ENCODE peak calls at places on chromosomes 5 and 9, in four cellular contexts. H, T, G and Q are unnamed samples. For H3K27me3, the result is how much of the 10 kb centered on the place peaks cover.

GRCh38 chr9:135343136-135343535 is 136.4 kb upstream of the PPP1R26 start:
- DNase-seq in H (no peak), T (no peak), G (no peak), Q (no peak)

GRCh38 chr9:129626079-129626943 is at the start of gene NTMT1:
- DNase-seq in H (peak), T (peak), G (peak), Q (peak)

GRCh38 chr5:76790632-76791290 is 28.1 kb upstream of the F2RL1 start:
- DNase-seq in H (peak), T (peak), G (peak), Q (peak)

GRCh38 chr9:121815556-121816448 is 164.4 kb downstream of the DAB2IP start:
- DNase-seq in H (no peak), T (no peak), G (no peak), Q (no peak)

GRCh38 chr5:130715541-130715940 is 449.5 kb downstream of the HINT1 start:
- DNase-seq in H (no peak), T (no peak), G (no peak), Q (no peak)

GRCh38 chr5:123245689-123246088 is 156.6 kb downstream of the PRDM6 start:
- DNase-seq in H (no peak), T (no peak), G (no peak), Q (no peak)

GRCh38 chr5:142420521-142420920 is 95.7 kb upstream of the SPRY4 start:
- DNase-seq in H (no peak), T (no peak), G (no peak), Q (peak)

GRCh38 chr5:116521173-116521872 is 53.3 kb downstream of the SEMA6A start:
- DNase-seq in H (no peak), T (no peak), G (no peak), Q (peak)

GRCh38 chr5:88081877-88082276 is 186.8 kb downstream of the TMEM161B start:
- DNase-seq in H (no peak), T (no peak), G (no peak), Q (no peak)

GRCh38 chr5:97906135-97906534 is 723.1 kb upstream of the RIOK2 start:
- DNase-seq in H (no peak), T (no peak), G (no peak), Q (no peak)

GRCh38 chr5:88407341-88407740 is 138.7 kb upstream of the TMEM161B start:
- DNase-seq in H (no peak), T (no peak), G (no peak), Q (no peak)

GRCh38 chr9:122948313-122948712 is 7.5 kb downstream of the RABGAP1 start:
- DNase-seq in H (no peak), T (no peak), G (no peak), Q (no peak)

GRCh38 chr5:68436686-68437520 is 221.3 kb downstream of the PIK3R1 start:
- DNase-seq in H (no peak), T (no peak), G (peak), Q (peak)

GRCh38 chr9:3205421-3206095 is 320.2 kb downstream of the RFX3 start:
- DNase-seq in H (no peak), T (no peak), G (no peak), Q (no peak)

GRCh38 chr9:75907329-75907728 is 16.9 kb downstream of the PCSK5 start:
- DNase-seq in H (no peak), T (peak), G (no peak), Q (no peak)

GRCh38 chr5:137313526-137314175 is 185.5 kb downstream of the SPOCK1 start:
- DNase-seq in H (no peak), T (no peak), G (no peak), Q (no peak)

GRCh38 chr9:128724744-128725211 is 851 bp upstream of the ZDHHC12 start:
- DNase-seq in H (peak), T (peak), G (peak), Q (peak)

GRCh38 chr5:35197351-35197750 is 32.9 kb downstream of the PRLR start:
- DNase-seq in H (no peak), T (no peak), G (no peak), Q (peak)

GRCh38 chr5:35198096-35198495 is 32.2 kb downstream of the PRLR start:
- DNase-seq in H (peak), T (peak), G (peak), Q (peak)

GRCh38 chr5:35198681-35199080 is 31.6 kb downstream of the PRLR start:
- DNase-seq in H (no peak), T (peak), G (no peak), Q (peak)

GRCh38 chr5:35194636-35195471 is 35.4 kb downstream of the PRLR start:
- DNase-seq in H (no peak), T (peak), G (no peak), Q (no peak)

GRCh38 chr5:35195472-35195852 is 34.8 kb downstream of the PRLR start:
- DNase-seq in H (no peak), T (peak), G (no peak), Q (no peak)
- H3K27me3 ChIP-seq in H (under half), T (under half), G (under half), Q (under half)

DNA sequence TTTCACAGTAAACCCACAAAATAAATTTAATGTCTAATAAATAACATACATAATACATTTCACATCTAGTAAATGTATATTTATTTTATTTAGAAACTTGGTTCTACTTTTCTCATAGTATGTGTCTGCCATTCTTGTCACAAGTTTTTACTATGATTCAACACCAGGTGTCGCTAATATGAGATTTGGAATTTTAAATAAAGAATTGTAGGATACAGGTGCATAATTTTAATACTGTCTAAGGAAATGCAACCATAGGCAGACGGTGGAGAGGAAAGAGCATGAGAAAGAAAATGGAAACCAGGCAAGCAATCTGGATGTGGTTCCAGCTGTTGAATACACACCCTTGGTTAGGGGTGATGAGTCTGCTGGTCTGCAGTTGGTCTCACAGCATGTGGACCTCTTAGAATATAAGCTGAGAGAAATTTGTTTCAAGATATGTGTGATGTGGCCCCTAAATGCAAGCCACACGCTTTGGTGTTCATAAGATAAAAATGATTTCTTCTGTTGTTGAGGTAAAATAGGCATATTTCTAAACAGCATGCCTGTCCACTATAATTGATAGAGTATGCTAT is 114.7 kb upstream of the TXNDC8 start:
- DNase-seq in H (no peak), T (no peak), G (no peak), Q (no peak)
- H3K27me3 ChIP-seq in H (under half), T (under half), G (under half), Q (under half)

DNA sequence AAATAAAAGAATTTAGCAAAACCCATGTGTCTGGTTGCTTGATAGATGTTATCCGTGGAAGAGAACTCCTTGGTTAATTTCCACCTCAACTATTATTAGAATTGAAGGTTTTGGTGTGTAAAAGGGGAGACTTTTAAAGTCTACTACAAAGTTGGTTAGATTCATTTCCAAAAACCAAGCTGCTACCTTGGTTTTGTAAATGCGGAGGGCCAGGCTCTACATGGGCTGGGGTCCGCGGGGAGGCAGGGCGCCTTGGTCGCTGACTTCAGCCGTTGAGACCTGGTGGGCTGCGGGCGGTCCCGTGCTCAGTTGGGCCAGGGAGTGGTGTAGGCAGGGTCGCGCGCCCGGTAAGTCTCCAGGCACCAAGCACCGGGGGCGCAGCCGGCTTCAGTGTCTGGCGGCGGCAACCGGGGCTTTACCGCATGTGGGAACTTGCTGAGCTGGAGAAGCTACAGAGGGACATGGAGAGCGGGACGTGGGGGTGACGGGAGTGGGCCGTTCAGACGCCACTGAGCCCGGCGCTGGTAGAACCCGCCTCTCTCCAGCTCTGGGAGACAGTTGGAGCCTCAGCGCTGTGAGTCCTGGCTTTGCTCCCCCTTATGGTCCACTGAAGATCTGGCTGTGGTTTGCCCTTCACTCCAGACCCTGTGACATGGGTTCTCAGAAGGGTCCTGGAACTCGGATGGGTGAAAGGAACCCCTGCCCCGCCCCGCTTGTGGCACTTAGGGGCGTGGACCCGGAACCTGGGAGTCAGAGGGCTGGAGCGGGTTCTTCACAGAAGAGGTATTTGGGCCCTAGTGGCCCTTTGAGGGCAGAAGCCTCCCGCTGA is 11.8 kb downstream of the NR2F1 start:
- DNase-seq in H (no peak), T (no peak), G (peak), Q (no peak)
- H3K27me3 ChIP-seq in H (under half), T (half or more), G (under half), Q (under half)

GRCh38 chr5:135027699-135028615 is 6.1 kb downstream of the PITX1 start:
- DNase-seq in H (no peak), T (no peak), G (peak), Q (no peak)
- H3K27me3 ChIP-seq in H (under half), T (under half), G (half or more), Q (under half)

DNA sequence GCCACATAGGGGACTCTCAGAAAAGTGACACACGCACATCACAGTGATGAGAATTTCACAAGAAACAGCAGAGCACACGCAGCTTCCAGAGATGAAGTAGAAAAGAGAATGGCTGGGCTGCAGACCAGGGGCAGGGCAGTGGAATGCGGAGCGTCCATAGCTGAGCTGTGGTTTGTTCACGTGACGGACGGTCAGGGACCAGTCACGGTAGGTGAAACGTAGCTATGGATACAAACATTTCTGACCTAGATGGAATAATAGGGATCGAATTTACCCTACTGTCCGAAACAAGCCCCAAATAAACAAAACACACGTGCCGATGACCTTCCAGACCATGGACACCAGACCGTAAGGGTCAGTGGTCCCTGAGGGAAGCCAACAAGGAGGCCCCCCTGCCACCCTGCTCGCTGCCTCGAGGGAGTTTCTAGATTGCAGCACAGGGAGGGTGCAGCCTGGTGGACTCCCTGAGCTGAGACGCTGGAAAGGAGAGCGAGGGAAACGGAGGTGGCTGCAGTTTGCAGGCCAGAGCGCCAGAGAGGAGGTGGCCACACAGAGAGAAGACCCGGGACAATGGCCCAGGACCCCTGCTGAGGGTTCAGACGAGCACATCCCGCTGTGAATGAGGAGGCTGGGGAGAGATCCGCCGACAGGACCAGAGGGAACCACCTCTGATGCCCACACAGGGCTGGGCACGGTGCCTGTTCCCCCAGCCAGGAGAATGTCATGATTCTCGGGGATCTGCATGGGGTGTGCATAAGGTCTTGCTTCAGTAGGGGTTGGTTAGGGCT is 49.0 kb downstream of the SLC6A3 start:
- DNase-seq in H (no peak), T (no peak), G (no peak), Q (no peak)
- H3K27me3 ChIP-seq in H (half or more), T (under half), G (under half), Q (under half)

GRCh38 chr5:102627311-102627710 is 127.8 kb upstream of the PAM start:
- DNase-seq in H (no peak), T (no peak), G (no peak), Q (no peak)
- H3K27me3 ChIP-seq in H (under half), T (under half), G (under half), Q (under half)

GRCh38 chr9:89592963-89593775 is 11.6 kb upstream of the GADD45G start:
- DNase-seq in H (no peak), T (peak), G (no peak), Q (peak)

GRCh38 chr9:89590415-89590814 is 14.4 kb upstream of the GADD45G start:
- DNase-seq in H (no peak), T (no peak), G (no peak), Q (no peak)

GRCh38 chr9:89592201-89592815 is 12.5 kb upstream of the GADD45G start:
- DNase-seq in H (no peak), T (no peak), G (no peak), Q (no peak)

GRCh38 chr9:89591291-89592200 is 13.3 kb upstream of the GADD45G start:
- DNase-seq in H (no peak), T (no peak), G (no peak), Q (peak)

GRCh38 chr9:89588271-89588879 is 16.4 kb upstream of the GADD45G start:
- DNase-seq in H (no peak), T (no peak), G (no peak), Q (no peak)
- H3K27me3 ChIP-seq in H (under half), T (under half), G (under half), Q (under half)

GRCh38 chr9:90608141-90608540 is 34.5 kb downstream of the DIRAS2 start:
- DNase-seq in H (no peak), T (no peak), G (no peak), Q (no peak)
- H3K27me3 ChIP-seq in H (under half), T (under half), G (under half), Q (under half)